ENCODE peak calls at places on chromosomes 2 and 18, in nine cellular contexts. P is foreskin fibroblast; H is aorta; N is HEK293T; R is left colon; T is erythroblast; K is hippocampal formation; C is brain microvascular endothelial cell; O is activated CD4-positive, alpha-beta T cell treated with anti-CD3 and anti-CD28 coated beads, Interleukin-2, amount 50 U/mL, for 4 hours. I is an unnamed sample.

GRCh38 chr2:65558748-65559147 is 126.3 kb upstream of the SPRED2 start:
- DNase-seq in P (no peak), H (no peak), N (no peak), R (no peak), T (no peak), K (no peak), C (no peak), O (no peak), I (no peak)

GRCh38 chr2:148130571-148130970 is 109.7 kb downstream of the MBD5 start:
- DNase-seq in P (peak), H (no peak), N (no peak), R (no peak), T (no peak), K (no peak), C (peak), O (no peak), I (no peak)

GRCh38 chr18:23837591-23837990 is 148.3 kb downstream of the LAMA3 start:
- DNase-seq in P (peak), H (no peak), N (no peak), R (no peak), T (no peak), K (no peak), C (peak), O (no peak), I (no peak)

GRCh38 chr2:68715353-68716041 is 19.1 kb upstream of the ARHGAP25 start:
- DNase-seq in P (peak), H (no peak), N (peak), R (peak), T (peak), K (no peak), C (peak), O (no peak), I (peak)

GRCh38 chr2:233242231-233242917 is 9.1 kb upstream of the ATG16L1 start:
- DNase-seq in P (no peak), H (no peak), N (no peak), R (no peak), T (no peak), K (no peak), C (peak), O (no peak), I (peak)

GRCh38 chr18:69648486-69648885 is 247.8 kb downstream of the DOK6 start:
- DNase-seq in P (no peak), H (no peak), N (no peak), R (no peak), T (no peak), K (no peak), C (no peak), O (no peak), I (peak)

GRCh38 chr2:238160206-238161129 is 1.7 kb downstream of the ERFE start:
- DNase-seq in P (no peak), H (peak), N (no peak), R (peak), T (peak), K (no peak), C (no peak), O (no peak), I (no peak)

GRCh38 chr2:208673631-208674030 is 267.0 kb downstream of the PTH2R start:
- DNase-seq in P (no peak), H (no peak), N (no peak), R (no peak), T (no peak), K (no peak), C (no peak), O (no peak), I (no peak)

GRCh38 chr2:128402921-128403670 is 84.4 kb upstream of the HS6ST1 start:
- DNase-seq in P (no peak), H (peak), N (no peak), R (no peak), T (no peak), K (no peak), C (no peak), O (no peak), I (no peak)

GRCh38 chr2:70613510-70613909 is 59.9 kb upstream of the TGFA start:
- DNase-seq in P (no peak), H (no peak), N (no peak), R (no peak), T (no peak), K (no peak), C (no peak), O (no peak), I (no peak)